ENCODE peak calls at places on chromosomes 13 and 19, in six cellular contexts. M, W, T, Q, U and D are unnamed samples.
A peak's percentile ranks its signal among the peaks of the same experiment; 100 is the strongest.

GRCh38 chr13:36374063-36374462 is 27.9 kb upstream of the SPART start:
- DNase-seq in W (no peak), T (no peak), U (no peak), M (no peak), Q (no peak), D (no peak)

GRCh38 chr19:12720851-12721655 is 2.7 kb downstream of the TNPO2 start:
- DNase-seq in U (peak; percentile 27), Q (no peak), T (peak; percentile 42), W (peak; percentile 66), M (no peak), D (peak; percentile 27)

GRCh38 chr13:99736541-99736940 is 235.0 kb downstream of the ZIC5 start:
- DNase-seq in T (no peak), U (no peak), W (no peak), Q (no peak), M (no peak), D (no peak)

GRCh38 chr13:91346062-91346461 is 1.4 kb upstream of the MIR17HG start:
- DNase-seq in Q (no peak), M (no peak), T (no peak), U (no peak), W (no peak), D (no peak)

GRCh38 chr13:60583911-60584753 is 187.1 kb downstream of the TDRD3 start:
- DNase-seq in W (peak; percentile 30), Q (no peak), U (peak; percentile 92), M (peak; percentile 15), T (peak; percentile 88), D (peak; percentile 86)

GRCh38 chr19:18437481-18438330 is at the start of gene ISYNA1:
- DNase-seq in T (peak; percentile 72), Q (no peak), M (no peak), U (peak; percentile 15), W (no peak), D (no peak)

GRCh38 chr13:21478881-21479808 is 20.0 kb upstream of the ZDHHC20 start:
- DNase-seq in Q (no peak), W (peak; percentile 75), M (no peak), T (peak; percentile 75), U (peak; percentile 88), D (peak; percentile 76)

GRCh38 chr13:80132741-80133601 is 208.0 kb downstream of the SPRY2 start:
- DNase-seq in W (no peak), M (peak; percentile 13), T (peak; percentile 77), U (peak; percentile 59), Q (peak; percentile 80), D (peak; percentile 51)

GRCh38 chr13:60348097-60348496 is 48.9 kb upstream of the TDRD3 start:
- DNase-seq in U (no peak), Q (no peak), T (no peak), M (no peak), W (no peak), D (no peak)

GRCh38 chr19:3179739-3180293 is 1.2 kb downstream of the S1PR4 start:
- DNase-seq in Q (no peak), U (no peak), M (no peak), W (peak; percentile 71), T (no peak), D (no peak)

GRCh38 chr13:99981115-99982020 is at the start of gene ZIC2:
- DNase-seq in M (no peak), Q (no peak), W (peak; percentile 58), T (peak; percentile 44), U (no peak), D (peak; percentile 81)

GRCh38 chr13:37127706-37128241 is 22.3 kb upstream of the CSNK1A1L start:
- DNase-seq in T (peak; percentile 85), W (no peak), M (no peak), U (peak; percentile 93), Q (no peak), D (no peak)

GRCh38 chr13:111139874-111140561 is 24.9 kb downstream of the ARHGEF7 start:
- DNase-seq in U (no peak), T (no peak), M (no peak), W (no peak), Q (no peak), D (no peak)

GRCh38 chr19:35509018-35509652 is 4.3 kb downstream of the DMKN start:
- DNase-seq in T (no peak), W (peak; percentile 33), Q (no peak), U (no peak), M (no peak), D (peak; percentile 79)

GRCh38 chr19:21604941-21605548 is 99.6 kb downstream of the ZNF429 start:
- DNase-seq in U (peak; percentile 18), M (no peak), W (no peak), Q (no peak), T (peak; percentile 29), D (peak; percentile 28)

GRCh38 chr19:47445937-47446402 is 25.7 kb downstream of the SLC8A2 start:
- DNase-seq in W (peak; percentile 65), M (no peak), U (no peak), T (peak; percentile 20), Q (no peak), D (no peak)

GRCh38 chr19:33436360-33437345 is 63.1 kb downstream of the CEBPG start:
- DNase-seq in U (no peak), T (no peak), M (no peak), W (no peak), Q (peak; percentile 53), D (no peak)

GRCh38 chr13:37617162-37617561 is 18.6 kb upstream of the POSTN start:
- DNase-seq in W (no peak), M (no peak), T (peak; percentile 93), Q (no peak), U (peak; percentile 92), D (peak; percentile 41)

GRCh38 chr13:99370476-99371272 is 63.5 kb upstream of the GPR183 start:
- DNase-seq in T (no peak), U (no peak), W (peak; percentile 24), M (no peak), Q (no peak), D (no peak)

GRCh38 chr19:54173951-54174817 is 1.2 kb upstream of the TMC4 start:
- DNase-seq in U (no peak), T (no peak), W (no peak), M (no peak), Q (no peak), D (no peak)

GRCh38 chr13:76762731-76763130 is 123.5 kb downstream of the KCTD12 start:
- DNase-seq in T (no peak), M (no peak), W (no peak), Q (no peak), U (no peak), D (no peak)

GRCh38 chr19:1047696-1048147 is 7.8 kb downstream of the ABCA7 start:
- DNase-seq in W (no peak), T (no peak), Q (no peak), U (no peak), M (no peak), D (no peak)

GRCh38 chr13:95254341-95254740 is 46.9 kb downstream of the ABCC4 start:
- DNase-seq in T (peak; percentile 61), W (no peak), U (peak; percentile 51), Q (no peak), M (no peak), D (peak; percentile 36)

GRCh38 chr19:33064117-33064777 is 441 bp downstream of the RHPN2 start:
- DNase-seq in U (no peak), T (no peak), W (peak; percentile 37), M (no peak), Q (no peak), D (peak; percentile 16)

GRCh38 chr13:51218691-51219090 is 3.5 kb upstream of the FAM124A start:
- DNase-seq in Q (no peak), W (no peak), M (no peak), T (no peak), U (no peak), D (no peak)

GRCh38 chr13:109869312-109870237 is 83.2 kb upstream of the IRS2 start:
- DNase-seq in M (peak; percentile 42), W (peak; percentile 32), T (no peak), U (peak; percentile 75), Q (peak; percentile 87), D (no peak)

GRCh38 chr13:46119883-46120614 is 15.2 kb upstream of the CPB2 start:
- DNase-seq in T (peak; percentile 70), U (peak; percentile 58), W (no peak), Q (no peak), M (no peak), D (peak; percentile 77)

GRCh38 chr19:49347835-49348234 is 12.6 kb downstream of the CD37 start:
- DNase-seq in W (no peak), T (peak; percentile 75), Q (no peak), M (no peak), U (peak; percentile 74), D (peak; percentile 58)

GRCh38 chr13:39688699-39689405 is 33.4 kb downstream of the COG6 start:
- DNase-seq in T (peak; percentile 75), W (peak; percentile 81), M (no peak), Q (no peak), U (peak; percentile 10), D (no peak)

GRCh38 chr13:39692650-39693438 is 37.4 kb downstream of the COG6 start:
- DNase-seq in T (peak; percentile 17), Q (no peak), M (no peak), U (no peak), W (no peak), D (no peak)

GRCh38 chr19:49331616-49332055 is 3.6 kb upstream of the CD37 start:
- DNase-seq in W (peak; percentile 88), U (peak; percentile 59), T (peak; percentile 85), M (no peak), Q (no peak), D (peak; percentile 76)

GRCh38 chr13:80040977-80041310 is 300.0 kb downstream of the SPRY2 start:
- DNase-seq in U (no peak), W (no peak), T (no peak), M (no peak), Q (no peak), D (no peak)

GRCh38 chr19:1455002-1455335 is 5.0 kb downstream of the APC2 start:
- DNase-seq in Q (no peak), U (no peak), W (no peak), T (no peak), M (no peak), D (peak; percentile 57)